ENCODE peak calls at places on chromosomes 4 and X, in nine cellular contexts. M, C, T, H, S, J, Z, R and P are unnamed samples.

GRCh38 chrX:103726477-103726876 is 15.8 kb downstream of the TMEM31 start:
- DNase-seq in M (no peak), C (no peak), T (no peak), H (no peak), S (no peak), J (no peak), Z (no peak), R (no peak), P (no peak)

GRCh38 chrX:41259516-41259915 is 74.4 kb upstream of the DDX3X start:
- DNase-seq in M (no peak), C (no peak), T (no peak), H (no peak), S (no peak), J (no peak), Z (peak; percentile 28), R (no peak), P (no peak)

GRCh38 chr4:169307581-169307980 is 36.8 kb upstream of the SH3RF1 start:
- DNase-seq in M (no peak), C (no peak), T (no peak), H (peak; percentile 55), S (no peak), J (no peak), Z (no peak), R (no peak), P (no peak)

GRCh38 chr4:169955521-169955920 is 70.7 kb downstream of the MFAP3L start:
- DNase-seq in M (no peak), C (no peak), T (no peak), H (no peak), S (no peak), J (no peak), Z (no peak), R (no peak), P (no peak)

GRCh38 chr4:158094413-158095110 is 78.3 kb downstream of the GASK1B start:
- DNase-seq in M (peak; percentile 70), C (peak; percentile 14), T (no peak), H (peak; percentile 58), S (peak; percentile 39), J (no peak), Z (peak; percentile 71), R (peak; percentile 3), P (no peak)

GRCh38 chr4:112604590-112604989 is 32.1 kb downstream of the ZGRF1 start:
- DNase-seq in M (peak; percentile 69), C (no peak), T (no peak), H (peak; percentile 74), S (no peak), J (peak; percentile 46), Z (peak; percentile 65), R (peak; percentile 13), P (peak; percentile 37)

GRCh38 chr4:11259837-11260236 is 168.9 kb downstream of the HS3ST1 start:
- DNase-seq in M (no peak), C (no peak), T (no peak), H (no peak), S (no peak), J (no peak), Z (no peak), R (no peak), P (no peak)

GRCh38 chr4:98994474-98995182 is 893 bp upstream of the METAP1 start:
- DNase-seq in M (no peak), C (no peak), T (no peak), H (no peak), S (peak; percentile 30), J (no peak), Z (peak; percentile 8), R (no peak), P (no peak)

GRCh38 chr4:6121941-6122340 is 78.4 kb downstream of the JAKMIP1 start:
- DNase-seq in M (no peak), C (no peak), T (no peak), H (no peak), S (no peak), J (no peak), Z (no peak), R (no peak), P (no peak)

GRCh38 chrX:41043950-41044349 is 41.3 kb upstream of the USP9X start:
- DNase-seq in M (peak; percentile 37), C (no peak), T (no peak), H (no peak), S (no peak), J (no peak), Z (peak; percentile 84), R (no peak), P (no peak)

GRCh38 chr4:188624370-188624769 is 485.1 kb downstream of the TRIML1 start:
- DNase-seq in M (no peak), C (no peak), T (no peak), H (no peak), S (no peak), J (no peak), Z (no peak), R (no peak), P (no peak)

GRCh38 chr4:11480683-11481082 is 52.0 kb upstream of the HS3ST1 start:
- DNase-seq in M (peak; percentile 62), C (no peak), T (peak; percentile 30), H (no peak), S (no peak), J (no peak), Z (peak; percentile 11), R (no peak), P (no peak)

GRCh38 chr4:123349401-123350190 is 47.0 kb upstream of the SPRY1 start:
- DNase-seq in M (no peak), C (no peak), T (no peak), H (peak; percentile 29), S (no peak), J (no peak), Z (no peak), R (no peak), P (no peak)

GRCh38 chrX:82163701-82164100 is 961.8 kb downstream of the SH3BGRL start:
- DNase-seq in M (no peak), C (no peak), T (no peak), H (no peak), S (no peak), J (no peak), Z (no peak), R (no peak), P (no peak)

GRCh38 chr4:2266821-2267220 is 4.9 kb upstream of the MXD4 start:
- DNase-seq in M (no peak), C (peak; percentile 6), T (no peak), H (no peak), S (no peak), J (no peak), Z (no peak), R (no peak), P (no peak)

DNA sequence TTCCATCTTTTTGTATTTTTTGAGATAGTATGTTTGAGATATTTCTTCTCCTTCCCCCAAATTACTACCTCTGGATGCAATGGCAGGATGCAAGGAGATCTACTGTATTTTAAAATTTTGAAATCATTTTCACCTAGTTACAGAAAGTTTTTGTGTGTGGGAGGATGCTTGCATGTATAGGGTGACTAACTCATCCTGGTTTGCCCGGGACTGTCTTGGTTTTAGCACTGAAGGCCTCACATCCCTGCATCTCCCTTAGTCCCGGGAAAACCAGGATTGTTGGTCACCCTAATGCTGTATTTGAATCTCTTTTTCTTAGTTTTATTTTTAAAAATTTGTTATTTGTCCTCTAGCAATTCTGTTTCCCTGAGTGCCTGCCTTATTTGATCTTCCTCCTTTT is 12.1 kb downstream of the SUPT20HL2 start:
- DNase-seq in M (no peak), C (no peak), T (no peak), H (no peak), S (no peak), J (no peak), Z (peak; percentile 26), R (no peak), P (no peak)
- TF ChIP-seq CTCF in M (no peak), C (no peak), T (no peak), H (no peak), S (no peak), J (no peak), Z (no peak), R (no peak), P (no peak)

GRCh38 chrX:55623100-55623499 is at the start of gene FOXR2:
- DNase-seq in M (no peak), C (no peak), T (no peak), H (no peak), S (no peak), J (no peak), Z (no peak), R (no peak), P (no peak)
- H3K9me3 ChIP-seq in M (no peaks in the 10 kb centered on the region), C (no peaks in the 10 kb centered on the region), T (no peaks in the 10 kb centered on the region), H (no peaks in the 10 kb centered on the region), S (no peaks in the 10 kb centered on the region), J (no peaks in the 10 kb centered on the region), Z (no peaks in the 10 kb centered on the region), R (no peaks in the 10 kb centered on the region), P (no peaks in the 10 kb centered on the region)

DNA sequence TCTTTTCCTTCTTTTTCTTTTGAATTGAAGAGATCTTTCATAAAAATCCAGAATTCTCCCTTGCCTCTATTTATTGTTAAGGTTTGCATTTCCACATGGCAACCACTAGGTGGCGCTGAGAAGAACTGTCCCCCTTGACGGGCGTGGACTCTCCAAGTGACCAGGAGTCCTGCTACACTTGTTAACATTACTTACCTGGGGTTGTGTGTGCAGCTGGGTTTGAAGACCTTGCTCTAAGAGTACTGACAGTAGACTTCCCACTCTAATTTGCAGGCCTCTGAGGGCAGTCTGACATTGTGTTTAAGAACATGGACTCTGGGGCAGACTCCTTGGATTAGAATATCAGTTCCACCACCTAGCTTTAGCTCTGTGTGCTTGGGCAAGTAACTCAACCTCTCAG is 52.8 kb downstream of the GPRIN3 start:
- DNase-seq in M (peak; percentile 29), C (no peak), T (no peak), H (peak; percentile 45), S (no peak), J (peak; percentile 48), Z (peak; percentile 7), R (no peak), P (peak; percentile 35)
- TF ChIP-seq CTCF in M (peak; percentile 79), C (peak; percentile 32), T (no peak), H (peak; percentile 60), S (no peak), J (peak; percentile 99), Z (peak; percentile 59), R (peak; percentile 75), P (peak; percentile 96)

GRCh38 chr4:374298-375160 is 36.9 kb downstream of the ZNF141 start:
- DNase-seq in M (no peak), C (no peak), T (no peak), H (no peak), S (no peak), J (no peak), Z (no peak), R (no peak), P (no peak)
- H3K9me3 ChIP-seq in M (peaks cover 19% of the 10 kb centered on the region), C (peaks cover 96% of the 10 kb centered on the region), T (peaks cover 94% of the 10 kb centered on the region), H (peaks cover 76% of the 10 kb centered on the region), S (peaks cover 43% of the 10 kb centered on the region), J (peaks cover 71% of the 10 kb centered on the region), Z (peaks cover 65% of the 10 kb centered on the region), R (peaks cover 40% of the 10 kb centered on the region), P (peaks cover 56% of the 10 kb centered on the region)

DNA sequence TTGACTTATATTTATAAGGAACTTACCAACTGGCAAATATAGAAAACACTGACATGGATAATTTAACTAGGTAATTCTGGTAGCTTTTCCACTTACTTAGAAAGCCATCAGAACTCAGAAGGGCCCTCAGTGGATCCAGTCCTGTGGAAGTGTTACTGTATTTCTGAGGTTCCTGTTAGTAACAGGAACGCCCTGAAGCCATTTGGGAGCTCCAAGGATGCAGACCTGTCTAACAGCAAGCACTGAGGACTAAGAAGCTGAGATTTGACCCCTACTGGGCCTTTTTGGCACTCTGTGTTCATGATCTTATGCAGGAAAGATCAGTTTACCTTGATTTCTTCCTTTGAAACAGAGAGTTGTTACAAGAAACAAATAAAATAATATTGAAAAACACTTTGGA is 46.0 kb upstream of the TLL1 start:
- DNase-seq in M (no peak), C (no peak), T (no peak), H (no peak), S (no peak), J (no peak), Z (no peak), R (no peak), P (no peak)
- TF ChIP-seq CTCF in M (no peak), C (no peak), T (no peak), H (no peak), S (no peak), J (no peak), Z (no peak), R (no peak), P (no peak)